ENCODE peak calls at places on chromosomes 4 and X, in five cellular contexts. B is GM12878, X is HCT116, E is SK-N-SH, H is H1. O is an unnamed sample.

GRCh38 chrX:50780144-50780543 is 33.9 kb downstream of the SHROOM4 start:
- DNase-seq in B (no peak), X (no peak), E (no peak), H (no peak), O (no peak)

GRCh38 chr4:87624698-87625097 is 16.4 kb downstream of the DSPP start:
- DNase-seq in H (no peak), E (no peak), X (no peak), B (no peak), O (peak; percentile 4)

GRCh38 chrX:2627272-2627867 is 63.7 kb upstream of the CD99 start:
- DNase-seq in E (peak; percentile 19), X (peak; percentile 44), B (no peak), H (no peak), O (no peak)

GRCh38 chr4:169283114-169283509 is 12.4 kb upstream of the SH3RF1 start:
- DNase-seq in E (no peak), B (no peak), H (no peak), X (no peak), O (no peak)

GRCh38 chrX:104852241-104852640 is 286.2 kb downstream of the IL1RAPL2 start:
- DNase-seq in H (no peak), X (no peak), E (no peak), B (no peak), O (no peak)

GRCh38 chr4:40579983-40580382 is 49.7 kb downstream of the RBM47 start:
- DNase-seq in B (no peak), E (no peak), X (no peak), H (no peak), O (no peak)

GRCh38 chr4:88949605-88950004 is 107.4 kb downstream of the FAM13A start:
- DNase-seq in E (no peak), B (no peak), H (no peak), X (no peak), O (no peak)

GRCh38 chrX:153971632-153972367 is at the start of gene HCFC1:
- DNase-seq in B (peak; percentile 64), H (no peak), X (peak; percentile 69), E (peak; percentile 90), O (peak; percentile 38)

GRCh38 chrX:7689791-7690412 is 153.1 kb upstream of the VCX start:
- DNase-seq in H (no peak), B (no peak), X (no peak), E (no peak), O (no peak)

DNA sequence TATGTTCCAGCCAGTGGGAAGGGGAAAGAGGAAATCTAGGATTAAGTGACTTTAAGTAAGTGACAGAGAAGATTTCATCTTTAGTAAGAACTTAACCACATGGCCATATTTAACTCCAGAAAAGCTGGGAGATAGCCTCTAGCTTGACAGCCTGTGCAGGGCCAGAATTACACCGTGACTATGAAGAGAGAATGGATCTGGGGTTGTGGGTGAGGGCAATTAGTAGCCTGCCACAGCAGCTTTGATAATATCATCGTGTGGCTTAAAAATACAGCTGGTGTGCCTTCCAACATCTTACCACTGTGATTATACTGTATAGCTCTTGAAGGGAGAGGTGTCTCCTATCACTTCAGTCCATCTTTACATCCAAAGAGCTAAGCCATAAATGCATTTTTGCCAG is 57.6 kb upstream of the TBC1D9 start:
- DNase-seq in X (no peak), B (no peak), H (no peak), E (peak; percentile 49), O (no peak)
- TF ChIP-seq JUND in X (no peak), B (no peak), H (no peak), E (no peak), O (no peak)

GRCh38 chrX:15376956-15377355 is 7.3 kb downstream of the VEGFD start:
- DNase-seq in H (no peak), B (no peak), E (no peak), X (no peak), O (no peak)
- TF ChIP-seq JUND in H (no peak), B (no peak), E (no peak), X (no peak), O (no peak)

GRCh38 chr4:184776821-184777220 is 42.9 kb upstream of the CENPU start:
- DNase-seq in H (no peak), B (no peak), E (no peak), X (no peak), O (no peak)
- TF ChIP-seq JUND in H (no peak), B (no peak), E (no peak), X (no peak), O (no peak)

DNA sequence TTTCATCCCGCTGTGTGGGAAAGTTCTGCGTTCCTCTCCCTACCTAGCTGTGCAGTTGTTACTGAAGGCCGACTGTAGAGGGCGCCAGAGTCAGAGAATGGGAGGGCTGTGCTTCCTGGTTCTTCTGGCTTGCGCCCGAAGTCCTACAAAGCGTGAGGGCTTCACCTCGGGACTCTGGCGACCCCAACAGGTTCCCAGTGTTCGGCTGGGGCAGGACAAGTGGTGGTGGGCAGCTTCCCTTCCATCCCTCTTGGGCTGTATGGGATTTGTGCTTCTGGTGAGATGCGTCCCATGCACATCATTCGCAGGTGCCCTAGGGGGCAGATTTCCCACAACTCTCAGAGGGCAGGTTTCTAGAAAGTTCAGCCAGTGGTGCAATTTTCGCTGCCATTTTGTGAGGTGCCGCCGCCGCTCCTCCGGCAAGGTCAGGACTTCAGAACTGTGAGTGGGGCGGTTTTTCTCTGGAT is 27.3 kb downstream of the CT45A3 start:
- DNase-seq in X (peak; percentile 6), B (no peak), E (peak; percentile 46), H (no peak), O (no peak)
- TF ChIP-seq JUND in X (no peak), B (no peak), E (no peak), H (no peak), O (no peak)

O was measured in T47D.